ENCODE peak calls at places on chromosomes 7 and 10, in ten cellular contexts. E is prostate gland, H is neural progenitor cell, N is sigmoid colon, C is heart left ventricle, G is DND-41, D is mucosa of descending colon, O is uterus, B is transverse colon, S is breast epithelium. M is an unnamed sample.

GRCh38 chr7:43175525-43176200 is 63.2 kb downstream of the HECW1 start:
- DNase-seq in D (no peak), G (no peak), O (no peak), B (no peak), N (no peak), H (no peak), S (no peak), E (no peak), C (no peak), M (no peak)

GRCh38 chr7:111388016-111388415 is 174.3 kb downstream of the IMMP2L start:
- DNase-seq in S (no peak), H (no peak), B (no peak), N (no peak), D (no peak), E (no peak), C (no peak), O (no peak), G (no peak), M (no peak)

GRCh38 chr10:124640538-124641231 is 103.5 kb downstream of the FAM53B start:
- DNase-seq in B (no peak), C (no peak), D (peak; percentile 65), H (peak; percentile 67), N (no peak), O (no peak), S (no peak), G (no peak), E (no peak), M (no peak)

GRCh38 chr7:156378806-156379205 is 261.8 kb upstream of the RNF32 start:
- DNase-seq in O (no peak), B (no peak), S (no peak), N (no peak), G (no peak), C (no peak), H (no peak), D (no peak), E (peak; percentile 60), M (peak; percentile 35)

GRCh38 chr10:12346707-12347106 is 2.6 kb upstream of the CAMK1D start:
- DNase-seq in N (no peak), C (no peak), E (no peak), D (no peak), B (no peak), S (no peak), H (no peak), O (no peak), G (no peak), M (no peak)

GRCh38 chr7:30664184-30664885 is 17.9 kb downstream of the CRHR2 start:
- DNase-seq in N (no peak), S (no peak), B (no peak), O (no peak), G (no peak), D (no peak), H (no peak), C (no peak), E (no peak), M (no peak)

GRCh38 chr10:98269435-98269912 is 1.5 kb upstream of the LOXL4 start:
- DNase-seq in D (peak; percentile 68), G (no peak), O (peak; percentile 84), H (peak; percentile 31), C (peak; percentile 86), S (peak; percentile 72), B (peak; percentile 44), N (peak; percentile 89), E (peak; percentile 48), M (peak; percentile 30)

GRCh38 chr7:3134715-3135114 is 91.0 kb upstream of the CARD11 start:
- DNase-seq in S (no peak), H (no peak), C (no peak), N (no peak), B (no peak), D (no peak), G (no peak), O (no peak), E (no peak), M (no peak)

GRCh38 chr7:1661461-1661860 is 8.6 kb upstream of the ELFN1 start:
- DNase-seq in O (no peak), N (peak; percentile 19), E (no peak), G (no peak), S (no peak), B (no peak), H (no peak), D (no peak), C (no peak), M (no peak)

GRCh38 chr7:40469481-40469880 is 334.7 kb downstream of the SUGCT start:
- DNase-seq in E (no peak), B (no peak), N (no peak), O (no peak), S (no peak), C (no peak), D (no peak), G (no peak), H (no peak), M (no peak)

GRCh38 chr10:62433181-62433692 is 59.1 kb downstream of the ZNF365 start:
- DNase-seq in N (peak; percentile 84), S (no peak), E (no peak), H (no peak), D (no peak), B (no peak), G (no peak), C (peak; percentile 32), O (peak; percentile 81), M (no peak)

GRCh38 chr7:77944183-77945182 is 145.9 kb downstream of the PHTF2 start:
- DNase-seq in B (no peak), D (no peak), O (no peak), H (no peak), E (no peak), S (no peak), N (no peak), G (no peak), C (no peak), M (no peak)

GRCh38 chr10:77836299-77836820 is 90.2 kb downstream of the DLG5 start:
- DNase-seq in O (no peak), N (no peak), H (no peak), E (peak; percentile 63), B (peak; percentile 68), C (peak; percentile 66), G (peak; percentile 90), S (no peak), D (peak; percentile 77), M (peak; percentile 60)

GRCh38 chr7:111752022-111752582 is 189.8 kb upstream of the IMMP2L start:
- DNase-seq in E (no peak), G (peak; percentile 74), C (peak; percentile 47), H (peak; percentile 76), B (peak; percentile 57), S (peak; percentile 60), D (no peak), N (no peak), O (peak; percentile 19), M (peak; percentile 84)

GRCh38 chr10:99694171-99694570 is 34.9 kb downstream of the ENTPD7 start:
- DNase-seq in O (no peak), H (no peak), D (no peak), G (no peak), N (no peak), S (no peak), B (no peak), C (no peak), E (no peak), M (no peak)
- H3K36me3 ChIP-seq in O (no peaks in the 10 kb centered on the region), H (no peaks in the 10 kb centered on the region), D (no peaks in the 10 kb centered on the region), G (no peaks in the 10 kb centered on the region), N (peaks cover 14% of the 10 kb centered on the region), S (peaks cover 15% of the 10 kb centered on the region), B (no peaks in the 10 kb centered on the region), C (peaks cover 7% of the 10 kb centered on the region), E (no peaks in the 10 kb centered on the region), M (peaks cover 9% of the 10 kb centered on the region)

DNA sequence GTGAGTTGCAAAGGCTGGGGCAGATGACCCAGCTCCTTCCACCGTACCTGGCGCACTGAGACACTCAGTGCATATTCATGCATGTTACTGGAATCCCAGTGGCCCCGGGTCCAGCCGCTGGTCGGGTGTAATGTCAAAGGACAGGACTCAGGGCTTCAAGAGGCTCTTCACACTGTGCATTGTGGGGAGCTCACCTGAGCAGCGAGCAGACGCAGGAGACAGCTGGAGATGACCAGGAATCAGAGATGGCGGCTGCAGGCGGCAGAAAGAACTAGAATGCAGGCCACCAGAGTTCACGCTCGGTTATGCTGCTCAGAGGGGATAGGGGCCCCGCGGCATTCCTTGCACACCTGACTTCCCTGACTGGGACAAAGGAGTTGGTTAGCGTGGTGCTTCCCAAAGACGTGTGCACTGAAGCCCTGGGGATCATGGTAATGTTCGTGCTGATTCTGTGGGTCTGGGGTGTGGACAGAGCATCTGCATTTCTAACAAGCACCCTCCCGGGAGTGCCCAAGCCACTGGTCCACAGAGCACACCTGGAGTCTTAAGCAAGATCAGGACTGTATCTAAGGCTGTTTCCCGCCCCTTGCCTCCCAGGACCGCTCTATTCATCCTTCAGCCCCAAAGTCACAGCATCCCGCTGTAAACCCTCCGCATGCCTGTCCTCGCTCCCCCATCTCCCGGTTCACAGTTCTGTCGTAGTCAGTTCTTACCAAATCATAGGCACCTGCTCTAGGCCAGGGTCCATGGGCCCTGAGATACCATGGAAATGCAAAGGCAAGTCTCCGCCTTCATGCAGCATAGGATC is 71.0 kb downstream of the MKI67 start:
- DNase-seq in G (no peak), H (no peak), S (no peak), O (no peak), D (no peak), E (no peak), N (no peak), B (peak; percentile 6), C (no peak), M (no peak)
- H3K4me3 ChIP-seq in G (no peak overlapping the region), H (no peak overlapping the region), S (no peak overlapping the region), O (no peak overlapping the region), D (no peak overlapping the region), E (no peak overlapping the region), N (no peak overlapping the region), B (no peak overlapping the region), C (no peak overlapping the region), M (no peak overlapping the region)

GRCh38 chr7:11758627-11759111 is 73.3 kb downstream of the THSD7A start:
- DNase-seq in D (no peak), C (no peak), H (no peak), E (no peak), O (no peak), G (no peak), B (no peak), N (no peak), S (no peak), M (no peak)
- H3K4me1 ChIP-seq in D (no peaks in the 10 kb centered on the region), C (no peaks in the 10 kb centered on the region), H (peaks cover 4% of the 10 kb centered on the region), E (no peaks in the 10 kb centered on the region), O (no peaks in the 10 kb centered on the region), G (no peaks in the 10 kb centered on the region), B (no peaks in the 10 kb centered on the region), N (no peaks in the 10 kb centered on the region), S (no peaks in the 10 kb centered on the region), M (peaks cover 10% of the 10 kb centered on the region)

GRCh38 chr7:99622596-99622995 is 5.8 kb downstream of the ZSCAN25 start:
- DNase-seq in O (no peak), H (no peak), S (no peak), E (no peak), G (no peak), N (no peak), D (no peak), B (no peak), C (no peak), M (no peak)

GRCh38 chr7:99623091-99623693 is 6.4 kb downstream of the ZSCAN25 start:
- DNase-seq in D (no peak), C (no peak), O (no peak), E (peak; percentile 41), S (no peak), B (no peak), N (no peak), G (no peak), H (no peak), M (no peak)

GRCh38 chr7:99624487-99624886 is 7.7 kb downstream of the ZSCAN25 start:
- DNase-seq in N (no peak), D (peak; percentile 73), H (no peak), C (no peak), E (no peak), S (no peak), B (peak; percentile 34), O (no peak), G (peak; percentile 92), M (no peak)

GRCh38 chr7:99625321-99625720 is 8.6 kb downstream of the ZSCAN25 start:
- DNase-seq in G (no peak), S (no peak), D (no peak), H (no peak), B (no peak), O (no peak), E (no peak), N (no peak), C (no peak), M (no peak)

GRCh38 chr7:99623702-99624447 is 7.1 kb downstream of the ZSCAN25 start:
- DNase-seq in E (no peak), S (no peak), C (no peak), B (no peak), G (no peak), N (no peak), H (no peak), D (no peak), O (no peak), M (no peak)
- H3K36me3 ChIP-seq in E (peaks cover 14% of the 10 kb centered on the region), S (peaks cover 5% of the 10 kb centered on the region), C (peaks cover 33% of the 10 kb centered on the region), B (peaks cover 4% of the 10 kb centered on the region), G (peaks cover 97% of the 10 kb centered on the region), N (peaks cover 83% of the 10 kb centered on the region), H (peaks cover 12% of the 10 kb centered on the region), D (peaks cover 8% of the 10 kb centered on the region), O (no peaks in the 10 kb centered on the region), M (peaks cover 88% of the 10 kb centered on the region)

M was measured in HAP-1.